ENCODE peak calls at places on chromosomes 16 and 17, in four cellular contexts. P, B, X and W are unnamed samples.

GRCh38 chr17:69485901-69486643 is 71.6 kb downstream of the MAP2K6 start:
- DNase-seq in P (no peak), B (no peak), X (no peak), W (no peak)

GRCh38 chr16:84553873-84554399 is 49.5 kb upstream of the MEAK7 start:
- DNase-seq in B (peak), P (no peak), X (no peak), W (peak)

GRCh38 chr16:67560827-67561342 is 1.4 kb upstream of the CTCF start:
- DNase-seq in X (no peak), P (no peak), B (no peak), W (no peak)

GRCh38 chr17:35086931-35087573 is 23.5 kb upstream of the RFFL start:
- DNase-seq in X (peak), B (no peak), P (no peak), W (no peak)

GRCh38 chr17:42517516-42517915 is 18.5 kb upstream of the NAGLU start:
- DNase-seq in X (peak), B (peak), P (peak), W (peak)

GRCh38 chr17:7716901-7717755 is at the start of gene DNAH2:
- DNase-seq in B (no peak), X (peak), P (peak), W (no peak)

GRCh38 chr16:68382296-68382718 is 66.0 kb downstream of the SMPD3 start:
- DNase-seq in P (no peak), B (no peak), X (no peak), W (no peak)

GRCh38 chr16:23535901-23536300 is 21.2 kb downstream of the EARS2 start:
- DNase-seq in B (no peak), P (no peak), X (no peak), W (no peak)

GRCh38 chr17:12078791-12079190 is 58.1 kb downstream of the MAP2K4 start:
- DNase-seq in P (no peak), X (no peak), B (no peak), W (no peak)

GRCh38 chr16:27204232-27204915 is 1.0 kb downstream of the KDM8 start:
- DNase-seq in P (no peak), X (no peak), B (no peak), W (peak)

GRCh38 chr16:30853758-30854157 is 40.1 kb downstream of the BCL7C start:
- DNase-seq in X (no peak), B (no peak), P (no peak), W (no peak)

GRCh38 chr17:51595965-51596364 is 335.6 kb downstream of the UTP18 start:
- DNase-seq in X (no peak), P (no peak), B (no peak), W (no peak)

GRCh38 chr16:86217001-86217890 is 293.1 kb upstream of the FOXF1 start:
- DNase-seq in X (no peak), B (no peak), P (no peak), W (no peak)

GRCh38 chr17:54870671-54871175 is 29.9 kb upstream of the TOM1L1 start:
- DNase-seq in X (no peak), B (no peak), P (no peak), W (no peak)

GRCh38 chr17:4810696-4811289 is 3.8 kb downstream of the PLD2 start:
- DNase-seq in B (no peak), P (no peak), X (no peak), W (no peak)

GRCh38 chr17:76681222-76682137 is 29.3 kb downstream of the MXRA7 start:
- DNase-seq in B (peak), X (peak), P (peak), W (peak)